ENCODE peak calls at places on chromosomes 7 and 10, in eight cellular contexts. H is keratinocyte, D is GM23248, U is A673, Y is spleen, B is lung, O is fibroblast of pulmonary artery, W is upper lobe of right lung. V is an unnamed sample.

GRCh38 chr10:124155781-124156401 is 62.5 kb upstream of the CHST15 start:
- DNase-seq in H (no peak), W (no peak), O (peak), B (no peak), D (peak), U (no peak), Y (peak), V (no peak)

GRCh38 chr7:106392565-106392964 is 107.8 kb upstream of the NAMPT start:
- DNase-seq in H (peak), U (no peak), D (no peak), O (no peak), B (no peak), W (no peak), Y (no peak), V (no peak)

GRCh38 chr7:55325371-55325792 is 39.8 kb upstream of the LANCL2 start:
- DNase-seq in B (peak), W (no peak), Y (no peak), H (no peak), U (no peak), O (peak), D (peak), V (peak)

GRCh38 chr7:7516156-7516555 is 19.5 kb downstream of the COL28A1 start:
- DNase-seq in U (no peak), O (no peak), D (no peak), H (no peak), W (no peak), Y (no peak), B (no peak), V (no peak)

GRCh38 chr10:122154034-122154732 is 116.9 kb upstream of the BTBD16 start:
- DNase-seq in B (no peak), W (peak), Y (peak), D (no peak), H (no peak), U (no peak), O (no peak), V (no peak)

GRCh38 chr7:34869016-34869415 is 168.3 kb downstream of the DPY19L1 start:
- DNase-seq in B (no peak), H (no peak), U (no peak), Y (no peak), W (no peak), D (no peak), O (no peak), V (no peak)

GRCh38 chr7:35015346-35015859 is 21.9 kb downstream of the DPY19L1 start:
- DNase-seq in D (no peak), H (no peak), W (no peak), U (no peak), B (no peak), Y (no peak), O (peak), V (no peak)

GRCh38 chr7:22896917-22897316 is 74.3 kb upstream of the TOMM7 start:
- DNase-seq in W (no peak), D (no peak), O (no peak), B (no peak), U (no peak), Y (no peak), H (no peak), V (no peak)

GRCh38 chr7:149778696-149779501 is 5.5 kb upstream of the ZNF467 start:
- DNase-seq in D (no peak), O (no peak), B (no peak), H (no peak), U (no peak), W (peak), Y (peak), V (no peak)

GRCh38 chr7:45033931-45034290 is 33.9 kb downstream of the CCM2 start:
- DNase-seq in B (no peak), W (no peak), U (no peak), O (no peak), H (peak), D (peak), Y (no peak), V (no peak)

GRCh38 chr10:88974446-88975376 is 15.9 kb upstream of the FAS start:
- DNase-seq in Y (no peak), B (no peak), D (peak), U (no peak), W (no peak), O (no peak), H (no peak), V (no peak)

GRCh38 chr7:16129431-16130126 is 291.8 kb downstream of the CRPPA start:
- DNase-seq in U (peak), W (no peak), D (peak), H (peak), O (peak), Y (no peak), B (no peak), V (peak)

GRCh38 chr7:131655866-131656265 is 99.4 kb upstream of the PODXL start:
- DNase-seq in D (no peak), Y (no peak), O (no peak), W (peak), B (no peak), U (no peak), H (no peak), V (no peak)

GRCh38 chr10:43879162-43879561 is 230.5 kb upstream of the ZNF32 start:
- DNase-seq in D (no peak), U (no peak), W (no peak), O (no peak), H (no peak), Y (no peak), B (no peak), V (no peak)

DNA sequence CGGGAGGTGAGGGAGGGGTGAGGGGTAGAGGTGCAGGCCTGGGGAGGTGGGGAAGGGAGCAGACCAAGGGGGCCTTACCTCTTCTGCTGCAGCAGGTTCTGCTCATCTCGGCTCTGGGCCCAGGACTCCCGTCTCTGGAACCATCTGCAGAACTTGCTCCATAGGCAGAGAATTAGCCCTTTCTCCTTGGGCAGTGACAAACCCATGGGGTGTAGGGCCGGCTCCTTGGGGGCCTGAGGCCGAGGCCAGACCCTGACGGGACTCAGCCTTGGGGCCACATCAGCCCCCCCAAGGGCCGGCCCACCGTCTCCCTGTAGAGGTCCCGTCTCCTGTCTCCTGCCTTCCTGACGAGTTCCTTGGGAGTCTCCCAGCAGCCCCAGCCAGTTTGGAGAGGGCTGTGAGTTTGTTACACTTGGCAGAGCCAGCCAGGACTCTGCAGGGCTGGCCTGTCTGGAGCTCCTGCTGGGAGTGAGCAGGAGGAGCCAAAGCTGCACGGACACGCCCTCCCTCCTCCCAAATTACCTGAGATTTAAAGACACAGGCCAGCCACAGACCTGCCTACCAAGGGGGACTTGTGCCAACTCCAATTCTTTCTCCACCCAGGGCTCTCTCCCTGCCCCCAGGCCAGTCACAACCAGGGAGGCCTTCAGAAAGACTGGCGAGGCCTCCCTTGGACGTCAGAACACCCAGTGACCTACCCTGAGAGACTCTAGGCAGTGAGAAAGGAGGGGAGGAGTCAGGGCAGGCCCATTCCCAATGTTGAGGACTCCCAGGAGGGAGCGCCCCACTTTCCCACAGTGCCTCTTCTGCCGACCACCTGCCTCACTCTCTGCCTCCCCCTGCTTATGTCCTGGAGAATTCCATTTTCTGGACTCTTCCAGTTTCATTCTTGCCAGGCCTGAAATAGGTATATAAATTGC is at the start of gene TRPV6:
- DNase-seq in W (peak), O (no peak), H (no peak), Y (peak), U (no peak), B (peak), D (no peak), V (no peak)
- H3K4me3 ChIP-seq in W (no peak), O (no peak), H (no peak), Y (no peak), U (no peak), B (no peak), D (no peak), V (no peak)

DNA sequence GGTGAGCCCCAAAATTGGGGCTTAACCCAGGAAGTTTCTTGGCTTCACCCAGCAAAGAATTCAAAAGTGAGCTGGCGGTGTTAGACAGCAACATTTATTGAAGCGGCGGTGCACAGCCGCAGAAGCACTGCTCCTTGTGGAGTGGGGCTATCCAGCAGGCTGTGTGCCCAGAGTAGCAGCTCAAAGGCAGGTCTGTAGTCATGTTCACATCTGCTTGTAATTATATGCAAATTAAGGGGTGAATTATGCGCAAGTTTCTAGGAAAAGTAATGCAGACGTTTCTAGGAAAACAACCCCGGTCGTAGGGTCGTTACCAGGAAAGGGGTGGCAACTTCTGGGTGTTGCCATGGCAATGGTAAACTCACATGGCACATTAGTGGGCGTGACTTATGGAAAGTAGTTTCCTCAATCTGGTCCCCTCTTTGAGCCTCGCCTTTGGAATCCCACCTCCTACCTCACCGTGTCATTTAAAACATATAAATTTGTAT is 13.7 kb upstream of the KBTBD2 start:
- DNase-seq in O (peak), H (no peak), W (no peak), B (peak), U (peak), Y (no peak), D (peak), V (peak)
- H3K4me3 ChIP-seq in O (peak), H (peak), W (peak), B (no peak), U (peak), Y (peak), D (peak), V (peak)

GRCh38 chr7:104136981-104137380 is 70.8 kb downstream of the ORC5 start:
- DNase-seq in W (no peak), U (no peak), Y (no peak), O (no peak), D (no peak), H (no peak), B (no peak), V (no peak)

GRCh38 chr7:104136561-104136960 is 71.3 kb downstream of the ORC5 start:
- DNase-seq in B (no peak), W (no peak), Y (no peak), D (no peak), H (no peak), O (no peak), U (no peak), V (no peak)

GRCh38 chr7:104135760-104136558 is 71.9 kb downstream of the ORC5 start:
- DNase-seq in U (no peak), O (no peak), B (no peak), Y (no peak), H (no peak), W (no peak), D (no peak), V (no peak)

GRCh38 chr7:104130726-104131125 is 77.1 kb downstream of the ORC5 start:
- DNase-seq in U (no peak), H (no peak), Y (no peak), B (no peak), W (no peak), D (no peak), O (no peak), V (no peak)

DNA sequence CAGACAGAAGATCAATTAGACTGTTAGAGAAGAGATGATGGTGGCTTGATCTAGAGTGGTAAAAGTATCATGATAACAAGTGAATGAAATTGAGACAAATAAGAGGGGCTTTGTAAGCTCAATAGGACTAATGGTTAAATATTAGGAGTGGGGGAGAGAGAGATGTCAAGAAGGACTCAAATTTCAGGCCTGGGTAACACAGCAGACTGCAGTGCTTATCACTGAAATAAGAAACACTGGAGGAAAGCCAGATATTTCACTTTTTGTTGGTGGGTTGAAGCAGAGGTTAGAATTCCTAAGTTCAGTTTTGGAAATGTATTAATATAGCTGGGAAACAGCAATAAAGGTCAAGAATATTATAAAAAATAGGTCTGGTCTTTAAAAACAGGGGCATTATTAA is 74.6 kb downstream of the ORC5 start:
- DNase-seq in Y (no peak), U (no peak), H (no peak), D (no peak), W (no peak), O (no peak), B (no peak), V (no peak)
- H3K4me3 ChIP-seq in Y (no peak), U (no peak), H (no peak), D (no peak), W (no peak), O (no peak), B (no peak), V (no peak)

GRCh38 chr10:21363087-21363752 is 162.3 kb downstream of the SKIDA1 start:
- DNase-seq in W (no peak), O (peak), B (no peak), D (no peak), U (peak), H (no peak), Y (no peak), V (no peak)
- H3K4me3 ChIP-seq in W (no peak), O (no peak), B (no peak), D (no peak), U (no peak), H (no peak), Y (no peak), V (no peak)

DNA sequence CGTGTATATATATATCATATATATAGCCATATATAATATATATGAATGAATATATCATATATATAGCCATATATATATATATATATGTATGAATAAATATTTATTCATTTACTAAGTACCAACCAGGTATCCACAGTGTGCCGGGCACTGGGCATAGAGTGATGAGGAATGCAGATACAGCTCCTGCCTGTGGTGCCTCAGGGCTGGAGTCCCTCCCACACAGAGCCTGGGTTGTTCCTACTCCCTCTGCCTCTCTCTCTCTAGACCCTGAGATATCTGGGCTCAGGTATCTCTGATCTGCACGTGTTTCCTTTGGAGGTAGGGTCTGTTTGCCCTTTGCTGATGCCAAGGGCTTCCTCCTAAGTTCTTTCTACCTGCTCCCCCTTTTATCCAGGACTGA is 1.4 kb upstream of the PLPP4 start:
- DNase-seq in U (no peak), D (no peak), Y (no peak), W (no peak), H (no peak), B (peak), O (no peak), V (no peak)
- H3K4me3 ChIP-seq in U (no peak), D (no peak), Y (no peak), W (no peak), H (no peak), B (no peak), O (no peak), V (no peak)

GRCh38 chr7:5598261-5598761 is 174.7 kb upstream of the TNRC18 start:
- DNase-seq in W (no peak), B (no peak), H (no peak), O (no peak), D (peak), U (peak), Y (no peak), V (no peak)

GRCh38 chr7:5598769-5599371 is 175.2 kb upstream of the TNRC18 start:
- DNase-seq in B (no peak), O (no peak), U (no peak), W (no peak), H (no peak), D (peak), Y (no peak), V (no peak)

GRCh38 chr7:5596896-5597246 is 173.2 kb upstream of the TNRC18 start:
- DNase-seq in O (no peak), U (no peak), D (peak), W (no peak), H (no peak), Y (no peak), B (no peak), V (no peak)

GRCh38 chr7:5596046-5596895 is 172.6 kb upstream of the TNRC18 start:
- DNase-seq in W (peak), O (peak), U (peak), B (peak), Y (peak), H (peak), D (peak), V (peak)

GRCh38 chr7:5597772-5598171 is 174.1 kb upstream of the TNRC18 start:
- DNase-seq in W (no peak), D (peak), U (no peak), Y (no peak), B (no peak), O (peak), H (no peak), V (no peak)
- H3K4me3 ChIP-seq in W (no peak), D (peak), U (no peak), Y (no peak), B (no peak), O (no peak), H (peak), V (no peak)